ENCODE peak calls at places on chromosomes 11 and 22, in ten cellular contexts. Q, D, H, B, K, G, F, X, A and W are unnamed samples.

GRCh38 chr11:13720940-13721339 is 52.5 kb downstream of the FAR1 start:
- DNase-seq in A (no peak), B (no peak), Q (no peak), X (no peak), F (no peak), K (peak; percentile 30), G (peak; percentile 2), H (no peak), D (no peak), W (no peak)

GRCh38 chr11:2732261-2732939 is 32.6 kb upstream of the KCNQ1OT1 start:
- DNase-seq in B (no peak), A (no peak), D (no peak), K (no peak), F (peak; percentile 65), X (no peak), Q (no peak), G (no peak), H (no peak), W (no peak)

GRCh38 chr11:134850566-134850965 is 438.5 kb upstream of the B3GAT1 start:
- DNase-seq in K (no peak), X (no peak), H (no peak), D (no peak), F (no peak), Q (no peak), G (no peak), A (no peak), B (no peak), W (no peak)

GRCh38 chr22:36385491-36386350 is 2.0 kb downstream of the MYH9 start:
- DNase-seq in F (peak; percentile 85), B (peak; percentile 53), A (peak; percentile 83), G (no peak), D (peak; percentile 64), X (peak; percentile 48), K (peak; percentile 94), Q (peak; percentile 34), H (peak; percentile 48), W (peak; percentile 66)

GRCh38 chr11:70076461-70076931 is 1.6 kb upstream of the ANO1 start:
- DNase-seq in B (no peak), D (no peak), A (no peak), G (no peak), K (no peak), X (no peak), F (peak; percentile 56), H (no peak), Q (no peak), W (no peak)

GRCh38 chr11:45021001-45021400 is 70.3 kb upstream of the TP53I11 start:
- DNase-seq in B (no peak), X (no peak), G (no peak), F (no peak), Q (no peak), K (no peak), D (no peak), A (no peak), H (no peak), W (no peak)

GRCh38 chr22:20957691-20958440 is 9.2 kb upstream of the AIFM3 start:
- DNase-seq in B (no peak), F (peak; percentile 76), A (peak; percentile 54), X (peak; percentile 80), K (peak; percentile 51), Q (peak; percentile 40), G (no peak), D (peak; percentile 69), H (peak; percentile 8), W (peak; percentile 27)

GRCh38 chr22:28911279-28911640 is 27.9 kb downstream of the ZNRF3 start:
- DNase-seq in B (no peak), G (no peak), Q (no peak), X (no peak), D (no peak), H (no peak), K (no peak), A (no peak), F (no peak), W (no peak)

GRCh38 chr11:21142007-21142406 is 472.6 kb downstream of the NELL1 start:
- DNase-seq in G (no peak), K (no peak), A (no peak), B (no peak), Q (no peak), F (no peak), X (peak; percentile 4), D (no peak), H (no peak), W (no peak)

GRCh38 chr11:122363306-122363705 is 247.3 kb upstream of the BLID start:
- DNase-seq in Q (no peak), G (no peak), H (no peak), A (no peak), X (no peak), D (no peak), F (no peak), B (no peak), K (no peak), W (no peak)

GRCh38 chr11:103892603-103893002 is 143.8 kb upstream of the DDI1 start:
- DNase-seq in G (peak; percentile 24), X (peak; percentile 39), K (peak; percentile 56), F (no peak), Q (peak; percentile 60), D (no peak), B (no peak), H (peak; percentile 85), A (no peak), W (peak; percentile 7)

GRCh38 chr22:46652081-46652929 is 32.1 kb downstream of the GRAMD4 start:
- DNase-seq in B (no peak), F (no peak), H (peak; percentile 22), G (peak; percentile 26), K (no peak), Q (no peak), A (no peak), X (peak; percentile 88), D (peak; percentile 58), W (peak; percentile 32)

GRCh38 chr22:46150615-46151423 is 493 bp downstream of the PPARA start:
- DNase-seq in A (no peak), H (no peak), X (no peak), B (peak; percentile 36), K (no peak), F (peak; percentile 87), G (peak; percentile 41), D (peak; percentile 63), Q (no peak), W (peak; percentile 32)

GRCh38 chr11:94583213-94583884 is 16.2 kb downstream of the PIWIL4 start:
- DNase-seq in F (no peak), X (no peak), H (no peak), K (no peak), A (no peak), D (no peak), Q (no peak), B (no peak), G (no peak), W (no peak)

GRCh38 chr22:19774628-19775027 is 14.1 kb downstream of the TBX1 start:
- DNase-seq in Q (no peak), X (no peak), K (no peak), A (no peak), F (no peak), G (no peak), H (no peak), D (no peak), B (no peak), W (no peak)

GRCh38 chr22:31275576-31275975 is 16.7 kb downstream of the PIK3IP1 start:
- DNase-seq in D (no peak), B (no peak), K (peak; percentile 27), G (no peak), Q (no peak), A (no peak), F (no peak), H (no peak), X (no peak), W (no peak)

GRCh38 chr11:65329944-65330403 is 3.7 kb upstream of the DPF2 start:
- DNase-seq in K (peak; percentile 98), B (peak; percentile 91), H (peak; percentile 82), X (peak; percentile 93), A (peak; percentile 89), Q (peak; percentile 72), F (peak; percentile 62), D (peak; percentile 72), G (peak; percentile 74), W (peak; percentile 92)

GRCh38 chr11:35474677-35475076 is 50.7 kb downstream of the PAMR1 start:
- DNase-seq in K (no peak), B (no peak), X (no peak), D (no peak), A (no peak), H (no peak), Q (no peak), F (no peak), G (no peak), W (no peak)

GRCh38 chr11:120773501-120774031 is 250.3 kb upstream of the TBCEL start:
- DNase-seq in B (no peak), Q (peak; percentile 17), A (no peak), H (peak; percentile 4), F (no peak), K (peak; percentile 63), D (no peak), X (no peak), G (no peak), W (peak; percentile 21)

GRCh38 chr11:132941024-132941646 is 591.2 kb downstream of the OPCML start:
- DNase-seq in A (no peak), X (no peak), H (peak; percentile 26), Q (peak; percentile 53), B (no peak), F (no peak), D (no peak), G (peak; percentile 27), K (peak; percentile 35), W (peak; percentile 46)

GRCh38 chr11:23778971-23779370 is 717.9 kb upstream of the LUZP2 start:
- DNase-seq in H (peak; percentile 82), D (no peak), A (no peak), Q (peak; percentile 33), B (no peak), K (no peak), X (no peak), F (no peak), G (no peak), W (peak; percentile 28)

GRCh38 chr11:2713069-2713468 is 13.3 kb upstream of the KCNQ1OT1 start:
- DNase-seq in B (no peak), H (no peak), X (no peak), A (no peak), D (no peak), F (peak; percentile 32), G (no peak), Q (no peak), K (no peak), W (no peak)

GRCh38 chr22:49015459-49015858 is 812.2 kb downstream of the BRD1 start:
- DNase-seq in H (no peak), G (no peak), F (peak; percentile 60), K (no peak), X (no peak), D (no peak), Q (no peak), A (no peak), B (no peak), W (no peak)